ENCODE peak calls at places on chromosome 20, in seven cellular contexts. B is T-helper 2 cell; S is GM10248; D is CD4-positive, CD25-positive, alpha-beta regulatory T cell; P is esophagus squamous epithelium; N is Kasumi-1; Q is fibroblast of lung. Z is an unnamed sample.

GRCh38 chr20:48635791-48636267 is 192.0 kb downstream of the PREX1 start:
- DNase-seq in S (peak), Q (peak), N (peak), D (peak), B (peak), P (no peak), Z (peak)

GRCh38 chr20:62208805-62209755 is 11.0 kb downstream of the HRH3 start:
- DNase-seq in P (no peak), D (no peak), B (no peak), S (no peak), N (no peak), Q (no peak), Z (no peak)

GRCh38 chr20:47298624-47299023 is 57.9 kb downstream of the ZMYND8 start:
- DNase-seq in P (no peak), S (no peak), D (no peak), N (no peak), Q (no peak), B (no peak), Z (no peak)

GRCh38 chr20:19828233-19828632 is 70.2 kb downstream of the RIN2 start:
- DNase-seq in Q (peak), D (peak), B (no peak), S (peak), P (no peak), N (no peak), Z (no peak)

GRCh38 chr20:62236200-62236599 is 2.1 kb upstream of the OSBPL2 start:
- DNase-seq in D (no peak), N (no peak), B (no peak), S (no peak), Q (no peak), P (no peak), Z (no peak)

GRCh38 chr20:14556206-14556605 is 218.8 kb upstream of the FLRT3 start:
- DNase-seq in S (no peak), Q (no peak), D (no peak), P (no peak), N (no peak), B (no peak), Z (no peak)

GRCh38 chr20:58222446-58222845 is 6.0 kb downstream of the ANKRD60 start:
- DNase-seq in P (no peak), D (no peak), B (no peak), S (no peak), N (no peak), Q (no peak), Z (no peak)

GRCh38 chr20:12970372-12970821 is 38.4 kb upstream of the SPTLC3 start:
- DNase-seq in N (peak), B (no peak), Q (peak), P (no peak), D (peak), S (peak), Z (no peak)

GRCh38 chr20:57663241-57663640 is 43.0 kb upstream of the ZBP1 start:
- DNase-seq in B (no peak), Q (no peak), N (no peak), S (no peak), D (no peak), P (no peak), Z (no peak)

GRCh38 chr20:59770270-59770669 is 163.2 kb downstream of the SYCP2 start:
- DNase-seq in Q (no peak), P (no peak), B (no peak), N (no peak), D (no peak), S (no peak), Z (no peak)

GRCh38 chr20:24952376-24953203 is 3.5 kb downstream of the CST7 start:
- DNase-seq in N (no peak), S (no peak), P (no peak), Q (no peak), D (no peak), B (no peak), Z (no peak)

GRCh38 chr20:33673411-33674293 is 576 bp downstream of the NECAB3 start:
- DNase-seq in B (no peak), N (peak), S (no peak), P (no peak), Q (no peak), D (no peak), Z (no peak)

GRCh38 chr20:21613512-21613911 is 92.0 kb upstream of the PAX1 start:
- DNase-seq in Q (no peak), N (no peak), D (no peak), S (no peak), B (no peak), P (no peak), Z (no peak)

GRCh38 chr20:34627458-34627857 is 49.4 kb downstream of the PIGU start:
- DNase-seq in Q (no peak), D (no peak), S (no peak), B (no peak), P (no peak), N (no peak), Z (no peak)

GRCh38 chr20:22623211-22623610 is 38.8 kb upstream of the FOXA2 start:
- DNase-seq in Q (no peak), B (no peak), N (no peak), S (no peak), P (no peak), D (no peak), Z (no peak)

GRCh38 chr20:61173966-61174725 is 77.9 kb upstream of the CDH4 start:
- DNase-seq in S (no peak), N (no peak), B (no peak), D (no peak), P (no peak), Q (no peak), Z (no peak)

GRCh38 chr20:6769953-6770831 is 2.7 kb downstream of the BMP2 start:
- DNase-seq in Q (peak), S (peak), N (no peak), P (no peak), D (no peak), B (no peak), Z (no peak)

GRCh38 chr20:4161447-4162251 is 146.3 kb upstream of the RNF24 start:
- DNase-seq in Q (no peak), P (no peak), S (no peak), N (no peak), D (no peak), B (no peak), Z (peak)

GRCh38 chr20:2402271-2402980 is 21.7 kb downstream of the TGM6 start:
- DNase-seq in B (no peak), Q (peak), P (no peak), S (peak), D (peak), N (peak), Z (no peak)

GRCh38 chr20:43853174-43853803 is 61.4 kb upstream of the TOX2 start:
- DNase-seq in B (no peak), Q (peak), N (no peak), P (no peak), S (no peak), D (no peak), Z (no peak)

GRCh38 chr20:13216533-13216932 is 4.5 kb upstream of the ISM1 start:
- DNase-seq in P (no peak), D (no peak), Q (no peak), B (no peak), N (no peak), S (no peak), Z (no peak)

GRCh38 chr20:33554914-33555420 is 65.1 kb downstream of the CBFA2T2 start:
- DNase-seq in S (peak), N (peak), P (no peak), B (no peak), Q (peak), D (peak), Z (peak)

GRCh38 chr20:34621383-34622367 is 55.2 kb downstream of the PIGU start:
- DNase-seq in Q (peak), P (no peak), N (no peak), B (no peak), D (no peak), S (no peak), Z (no peak)

GRCh38 chr20:57586370-57586793 is 25.5 kb downstream of the PCK1 start:
- DNase-seq in B (no peak), N (no peak), S (no peak), D (no peak), Q (no peak), P (no peak), Z (no peak)

GRCh38 chr20:3471397-3472021 is 691 bp downstream of the ATRN start:
- DNase-seq in P (no peak), N (no peak), D (peak), B (no peak), S (no peak), Q (no peak), Z (no peak)

GRCh38 chr20:31819083-31819784 is at the start of gene MYLK2:
- DNase-seq in D (no peak), S (no peak), Q (no peak), B (no peak), N (no peak), P (no peak), Z (no peak)

GRCh38 chr20:1894471-1894950 is 696 bp upstream of the SIRPA start:
- DNase-seq in D (no peak), P (no peak), N (peak), S (peak), B (no peak), Q (peak), Z (no peak)

GRCh38 chr20:59765599-59766177 is 161.3 kb downstream of the PHACTR3 start:
- DNase-seq in P (no peak), S (no peak), Q (no peak), B (no peak), N (no peak), D (peak), Z (no peak)

GRCh38 chr20:32960849-32961731 is 43.1 kb downstream of the SUN5 start:
- DNase-seq in B (no peak), P (no peak), D (no peak), Q (no peak), N (no peak), S (peak), Z (no peak)

GRCh38 chr20:10463622-10464021 is 28.5 kb downstream of the SLX4IP start:
- DNase-seq in P (no peak), N (no peak), B (no peak), D (no peak), Q (no peak), S (no peak), Z (no peak)

GRCh38 chr20:33914871-33915270 is 78.8 kb upstream of the RALY start:
- DNase-seq in D (peak), B (no peak), P (no peak), Q (peak), N (no peak), S (no peak), Z (peak)

GRCh38 chr20:64109831-64110391 is 2.5 kb upstream of the NPBWR2 start:
- DNase-seq in D (no peak), B (no peak), N (no peak), Q (no peak), P (no peak), S (no peak), Z (no peak)

GRCh38 chr20:14259691-14260090 is 77.7 kb downstream of the FLRT3 start:
- DNase-seq in B (no peak), P (no peak), D (no peak), S (no peak), Q (no peak), N (no peak), Z (no peak)

GRCh38 chr20:38680492-38681118 is 43.7 kb upstream of the SLC32A1 start:
- DNase-seq in Q (peak), B (no peak), S (no peak), P (no peak), N (peak), D (peak), Z (peak)

GRCh38 chr20:61252601-61253263 is 671 bp downstream of the CDH4 start:
- DNase-seq in B (no peak), Q (peak), D (no peak), S (no peak), P (no peak), N (no peak), Z (no peak)

Z was measured in T follicular helper cell.